ENCODE peak calls at places on chromosome 7, in seven cellular contexts. Z, B, J, K, N, X and M are unnamed samples.

GRCh38 chr7:78071821-78072590 is 273.4 kb downstream of the PHTF2 start:
- DNase-seq in K (no peak), J (no peak), B (no peak), N (no peak), X (no peak), Z (no peak), M (no peak)

GRCh38 chr7:12069757-12070156 is 141.3 kb upstream of the TMEM106B start:
- DNase-seq in J (no peak), B (no peak), Z (no peak), N (no peak), K (no peak), X (no peak), M (no peak)

GRCh38 chr7:74343281-74344127 is 54.3 kb downstream of the CLIP2 start:
- DNase-seq in K (no peak), B (peak), X (no peak), N (no peak), J (no peak), Z (peak), M (no peak)

GRCh38 chr7:102279537-102280400 is 6.9 kb upstream of the SH2B2 start:
- DNase-seq in X (no peak), B (peak), Z (peak), N (peak), J (peak), K (no peak), M (peak)

GRCh38 chr7:98211676-98212531 is 665 bp downstream of the BHLHA15 start:
- DNase-seq in K (no peak), N (no peak), Z (no peak), J (no peak), X (peak), B (no peak), M (peak)

GRCh38 chr7:471866-472639 is 47.6 kb downstream of the PDGFA start:
- DNase-seq in J (no peak), Z (peak), X (peak), K (peak), N (no peak), B (peak), M (no peak)

GRCh38 chr7:150964593-150965111 is 13.5 kb downstream of the KCNH2 start:
- DNase-seq in K (no peak), Z (no peak), N (no peak), B (no peak), J (no peak), X (no peak), M (peak)

GRCh38 chr7:143505845-143506244 is 28.2 kb downstream of the TAS2R41 start:
- DNase-seq in N (no peak), X (no peak), Z (no peak), J (no peak), B (no peak), K (no peak), M (no peak)

GRCh38 chr7:157863176-157863575 is 526.4 kb downstream of the DNAJB6 start:
- DNase-seq in K (no peak), J (no peak), B (no peak), Z (no peak), X (no peak), N (no peak), M (no peak)

GRCh38 chr7:46651070-46651469 is 730.0 kb upstream of the IGFBP3 start:
- DNase-seq in J (no peak), X (no peak), N (no peak), B (no peak), K (no peak), Z (no peak), M (no peak)

GRCh38 chr7:127863082-127863481 is 168.2 kb downstream of the LRRC4 start:
- DNase-seq in B (no peak), N (no peak), K (no peak), J (no peak), Z (no peak), X (no peak), M (no peak)

GRCh38 chr7:17474724-17475344 is 176.4 kb downstream of the AHR start:
- DNase-seq in X (no peak), Z (no peak), K (no peak), N (no peak), B (no peak), J (peak), M (peak)

GRCh38 chr7:95045236-95045923 is 138.0 kb downstream of the PPP1R9A start:
- DNase-seq in K (no peak), X (no peak), B (peak), N (peak), Z (peak), J (no peak), M (no peak)

GRCh38 chr7:70472580-70473239 is 659.2 kb upstream of the GALNT17 start:
- DNase-seq in Z (no peak), X (no peak), K (no peak), N (no peak), J (no peak), B (no peak), M (no peak)

GRCh38 chr7:7315851-7316250 is 133.5 kb downstream of the C1GALT1 start:
- DNase-seq in J (no peak), B (no peak), X (no peak), Z (no peak), K (no peak), N (no peak), M (no peak)

GRCh38 chr7:22351329-22351692 is 5.6 kb downstream of the RAPGEF5 start:
- DNase-seq in Z (no peak), X (no peak), K (no peak), N (peak), J (no peak), B (no peak), M (no peak)

GRCh38 chr7:107078517-107078966 is 34.0 kb downstream of the PRKAR2B start:
- DNase-seq in X (no peak), N (no peak), Z (peak), B (peak), J (no peak), K (no peak), M (no peak)

GRCh38 chr7:28802450-28802849 is 155.7 kb downstream of the TRIL start:
- DNase-seq in X (no peak), Z (peak), J (no peak), B (no peak), K (no peak), N (no peak), M (no peak)

GRCh38 chr7:148699024-148699771 is 495 bp downstream of the CUL1 start:
- DNase-seq in X (peak), Z (peak), B (peak), J (peak), N (peak), K (no peak), M (peak)

GRCh38 chr7:67512481-67512880 is 515.8 kb downstream of the TYW1 start:
- DNase-seq in N (no peak), Z (no peak), K (no peak), J (no peak), B (no peak), X (no peak), M (no peak)

GRCh38 chr7:48251766-48252165 is 80.5 kb downstream of the ABCA13 start:
- DNase-seq in B (peak), K (no peak), N (peak), X (no peak), J (no peak), Z (peak), M (no peak)

DNA sequence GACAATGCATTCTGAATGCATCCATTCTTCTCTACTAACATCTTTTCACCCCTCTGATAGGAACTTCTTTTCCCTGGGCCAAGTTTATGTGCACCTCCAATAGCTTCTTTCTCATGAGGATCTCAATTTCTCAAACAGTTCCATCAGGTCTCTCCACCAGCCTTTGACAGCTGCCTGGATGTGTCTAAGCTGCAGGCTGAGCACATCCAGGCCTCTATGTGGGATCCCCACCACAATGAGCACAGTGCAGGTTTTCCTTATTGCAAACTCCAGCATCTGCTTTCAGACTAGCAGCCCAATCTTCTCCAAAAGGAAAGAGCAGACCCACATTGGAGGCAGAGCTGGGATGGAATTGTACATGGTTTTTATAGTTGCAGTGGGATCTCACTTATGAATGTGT is 145.3 kb upstream of the TBX20 start:
- DNase-seq in K (no peak), B (no peak), J (no peak), X (no peak), N (no peak), Z (no peak), M (no peak)
- TF ChIP-seq CTCF in K (no peak), B (no peak), J (no peak), X (no peak), N (no peak), Z (no peak), M (no peak)

DNA sequence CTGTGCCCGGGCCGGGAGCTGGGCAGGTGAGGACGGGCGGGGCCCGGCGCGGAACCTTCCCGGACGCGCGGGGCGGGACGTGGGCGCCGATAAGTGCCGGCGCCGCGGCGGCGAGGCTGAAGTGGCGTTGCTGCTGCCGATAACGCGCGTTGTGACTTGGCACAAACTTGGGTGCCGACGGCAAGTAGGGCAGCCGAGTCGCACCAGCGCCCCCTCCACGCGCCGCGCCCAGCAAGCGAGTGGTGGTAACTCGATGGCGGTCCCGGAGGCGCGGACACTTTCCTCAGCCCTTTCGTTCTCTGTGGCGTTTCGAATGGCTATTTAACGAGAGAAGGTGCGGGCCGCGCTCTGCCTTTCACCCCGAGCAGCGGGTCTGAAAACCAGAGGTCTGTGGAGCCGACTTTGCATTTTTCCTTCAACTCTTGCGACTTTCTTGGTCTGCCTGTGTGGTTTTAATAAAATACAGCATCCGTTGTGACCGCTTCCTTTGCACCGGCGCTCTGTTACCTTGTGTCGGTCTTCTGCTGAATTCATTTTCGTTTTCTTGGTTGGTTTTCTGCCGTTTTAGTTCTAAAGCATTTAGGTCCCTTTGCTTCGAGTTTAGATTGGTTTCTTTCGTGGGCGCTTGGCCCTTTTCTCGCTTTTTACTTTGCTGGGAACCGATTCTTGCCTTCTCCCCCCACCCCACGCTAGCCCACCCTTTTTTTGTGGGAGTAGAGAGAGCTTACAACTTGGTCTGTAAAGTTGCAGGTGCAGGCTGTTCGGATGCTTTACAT is 704 bp downstream of the STK17A start:
- DNase-seq in X (peak), J (peak), K (peak), N (peak), B (peak), Z (peak), M (peak)
- TF ChIP-seq CTCF in X (no peak), J (no peak), K (peak), N (peak), B (peak), Z (peak), M (no peak)

GRCh38 chr7:149787428-149788299 is 14.3 kb upstream of the ZNF467 start:
- DNase-seq in B (peak), N (no peak), X (no peak), Z (no peak), J (no peak), K (no peak), M (no peak)
- TF ChIP-seq CTCF in B (peak), N (no peak), X (peak), Z (peak), J (no peak), K (no peak), M (no peak)

GRCh38 chr7:123355576-123356195 is 155.9 kb upstream of the SLC13A1 start:
- DNase-seq in J (no peak), X (no peak), K (no peak), Z (peak), N (peak), B (peak), M (no peak)
- TF ChIP-seq CTCF in J (no peak), X (no peak), K (no peak), Z (peak), N (peak), B (peak), M (peak)

DNA sequence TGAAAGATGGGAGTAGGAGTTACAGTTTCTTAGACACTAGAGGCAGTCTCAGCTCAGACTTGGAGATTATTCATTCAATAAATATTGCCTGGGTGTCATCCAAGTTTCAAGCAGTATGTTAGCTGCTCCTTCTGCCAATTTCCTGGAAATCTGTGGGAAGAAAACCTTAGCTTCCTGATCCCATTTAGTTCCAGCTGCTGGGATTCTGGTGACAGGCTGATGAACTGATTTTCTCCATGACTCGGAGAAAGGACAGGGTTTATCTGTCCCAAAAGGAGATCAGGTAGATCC is 95.8 kb downstream of the CLEC2L start:
- DNase-seq in Z (peak), X (no peak), N (no peak), J (no peak), B (peak), K (no peak), M (no peak)
- TF ChIP-seq CTCF in Z (no peak), X (no peak), N (no peak), J (no peak), B (no peak), K (no peak), M (no peak)

GRCh38 chr7:116165717-116166116 is 44.6 kb upstream of the TES start:
- DNase-seq in J (no peak), X (no peak), B (no peak), K (no peak), Z (no peak), N (peak), M (no peak)

GRCh38 chr7:116169060-116169459 is 41.3 kb upstream of the TES start:
- DNase-seq in K (no peak), B (peak), N (no peak), J (no peak), Z (peak), X (no peak), M (no peak)

GRCh38 chr7:116164552-116164951 is 45.8 kb upstream of the TES start:
- DNase-seq in B (no peak), Z (no peak), K (no peak), J (no peak), N (peak), X (no peak), M (no peak)

GRCh38 chr7:116166167-116166566 is 44.2 kb upstream of the TES start:
- DNase-seq in B (no peak), Z (peak), X (no peak), J (no peak), K (no peak), N (no peak), M (no peak)

DNA sequence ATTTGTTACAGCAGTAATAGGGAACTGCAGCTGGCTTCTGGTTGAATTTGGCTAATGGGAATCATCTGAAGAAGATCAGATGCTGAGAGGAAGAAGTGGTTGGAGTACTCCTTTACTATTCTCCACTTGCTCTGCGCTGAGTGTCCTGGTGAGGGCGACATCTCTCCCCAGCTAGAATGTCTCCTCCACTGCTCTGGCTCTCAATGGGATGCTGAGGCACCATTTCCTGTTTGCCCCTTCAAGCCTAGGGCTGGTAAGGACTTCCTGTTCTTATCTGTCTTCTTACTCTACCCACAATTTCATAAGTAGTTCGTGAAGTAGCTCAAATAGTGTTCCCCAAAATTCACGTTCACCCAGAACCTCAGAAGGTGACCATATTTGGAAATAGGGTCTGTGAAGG is 43.2 kb upstream of the TES start:
- DNase-seq in J (no peak), N (peak), X (no peak), B (no peak), K (no peak), Z (no peak), M (no peak)
- TF ChIP-seq CTCF in J (no peak), N (peak), X (no peak), B (no peak), K (no peak), Z (peak), M (no peak)

GRCh38 chr7:99408347-99409191 is at the start of the genes BUD31 and PDAP1:
- DNase-seq in Z (peak), J (peak), N (peak), B (peak), X (peak), K (peak), M (peak)
- TF ChIP-seq CTCF in Z (no peak), J (no peak), N (no peak), B (no peak), X (no peak), K (no peak), M (no peak)

DNA sequence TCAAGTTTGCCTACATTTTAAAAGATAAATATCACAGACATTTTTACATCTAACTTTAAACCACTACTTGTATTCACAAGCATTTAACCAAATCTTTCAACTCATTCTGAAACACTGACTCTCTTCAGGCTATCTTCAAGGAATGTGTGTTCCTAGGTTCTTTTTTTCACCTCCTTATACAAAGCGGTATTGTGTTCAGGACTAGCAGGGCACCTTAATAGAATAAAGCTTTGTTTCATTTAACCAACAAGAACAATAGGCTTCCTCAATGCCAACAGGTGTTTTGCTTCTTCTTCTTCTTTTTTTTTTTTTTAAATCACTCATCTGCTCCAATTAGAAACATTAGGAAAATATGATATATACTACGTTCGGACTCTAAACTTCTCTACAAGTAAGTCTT is 212.9 kb upstream of the SEMA3E start:
- DNase-seq in K (no peak), N (no peak), J (no peak), X (no peak), B (no peak), Z (no peak), M (no peak)
- TF ChIP-seq CTCF in K (no peak), N (no peak), J (no peak), X (no peak), B (no peak), Z (no peak), M (no peak)

GRCh38 chr7:2639994-2640830 is 8.4 kb downstream of the TTYH3 start:
- DNase-seq in X (peak), J (no peak), N (no peak), B (no peak), Z (no peak), K (no peak), M (peak)
- TF ChIP-seq CTCF in X (no peak), J (no peak), N (no peak), B (no peak), Z (no peak), K (no peak), M (no peak)